ENCODE peak calls at places on chromosome 10, in six cellular contexts. One of them, this sample, is unnamed. For H3K4me1, the result is how much of the 10 kb centered on the place peaks cover.

GRCh38 chr10:123538401-123539320 is 127.5 kb upstream of the GPR26 start:
- DNase-seq in heart left ventricle: no peak
- DNase-seq in endodermal cell: peak
- DNase-seq in mucosa of descending colon: no peak
- DNase-seq in hepatocyte: no peak
- DNase-seq in NT2/D1: no peak
- DNase-seq in this sample: no peak

GRCh38 chr10:97425964-97426775 is at the start of gene PGAM1:
- DNase-seq in heart left ventricle: peak
- DNase-seq in endodermal cell: peak
- DNase-seq in mucosa of descending colon: peak
- DNase-seq in hepatocyte: peak
- DNase-seq in NT2/D1: peak
- DNase-seq in this sample: peak

GRCh38 chr10:110918269-110918632 is 729 bp downstream of the BBIP1 start:
- DNase-seq in heart left ventricle: no peak
- DNase-seq in endodermal cell: peak
- DNase-seq in mucosa of descending colon: no peak
- DNase-seq in hepatocyte: peak
- DNase-seq in NT2/D1: peak
- DNase-seq in this sample: no peak

GRCh38 chr10:124223711-124224085 is 130.3 kb upstream of the CHST15 start:
- DNase-seq in heart left ventricle: no peak
- DNase-seq in endodermal cell: peak
- DNase-seq in mucosa of descending colon: no peak
- DNase-seq in hepatocyte: no peak
- DNase-seq in NT2/D1: no peak
- DNase-seq in this sample: no peak

GRCh38 chr10:79475119-79475653 is 29.8 kb upstream of the ZCCHC24 start:
- DNase-seq in heart left ventricle: no peak
- DNase-seq in endodermal cell: no peak
- DNase-seq in mucosa of descending colon: no peak
- DNase-seq in hepatocyte: no peak
- DNase-seq in NT2/D1: no peak
- DNase-seq in this sample: no peak

GRCh38 chr10:6128591-6129383 is 40.0 kb downstream of the RBM17 start:
- DNase-seq in heart left ventricle: no peak
- DNase-seq in endodermal cell: peak
- DNase-seq in mucosa of descending colon: no peak
- DNase-seq in hepatocyte: peak
- DNase-seq in NT2/D1: no peak
- DNase-seq in this sample: no peak

GRCh38 chr10:6033954-6034353 is 28.2 kb downstream of the IL2RA start:
- DNase-seq in heart left ventricle: no peak
- DNase-seq in endodermal cell: peak
- DNase-seq in mucosa of descending colon: no peak
- DNase-seq in hepatocyte: no peak
- DNase-seq in NT2/D1: no peak
- DNase-seq in this sample: no peak

GRCh38 chr10:100847440-100847839 is 65.3 kb upstream of the SLF2 start:
- DNase-seq in heart left ventricle: no peak
- DNase-seq in endodermal cell: no peak
- DNase-seq in mucosa of descending colon: no peak
- DNase-seq in hepatocyte: no peak
- DNase-seq in NT2/D1: no peak
- DNase-seq in this sample: no peak

DNA sequence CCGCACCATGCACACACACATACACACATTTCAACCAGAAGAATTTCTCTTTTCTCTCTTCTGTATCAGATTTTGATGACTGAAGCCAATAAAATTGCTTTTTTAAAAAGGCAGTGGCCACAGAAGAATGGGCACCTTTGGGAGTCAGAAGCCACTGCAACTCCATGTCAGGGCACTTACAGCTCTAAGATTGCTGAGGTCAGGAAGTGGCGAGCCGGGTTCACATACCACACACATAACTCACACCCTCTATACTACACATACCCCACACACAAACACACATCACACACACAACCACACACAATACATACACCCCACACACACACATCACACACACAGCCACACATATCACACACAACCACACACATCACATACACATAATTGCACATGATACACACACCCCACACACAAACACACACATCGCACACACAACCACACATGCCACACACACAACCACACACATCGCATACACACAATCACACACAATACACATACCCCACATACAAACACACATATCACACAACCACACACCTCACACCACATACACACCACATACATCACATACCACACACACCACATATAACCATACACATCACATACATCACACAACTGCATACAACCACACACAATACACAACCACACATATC is 31.2 kb downstream of the GPRIN2 start:
- DNase-seq in heart left ventricle: no peak
- DNase-seq in endodermal cell: peak
- DNase-seq in mucosa of descending colon: no peak
- DNase-seq in hepatocyte: no peak
- DNase-seq in NT2/D1: no peak
- DNase-seq in this sample: peak
- H3K4me1 ChIP-seq in heart left ventricle: under half
- H3K4me1 ChIP-seq in endodermal cell: under half
- H3K4me1 ChIP-seq in mucosa of descending colon: under half
- H3K4me1 ChIP-seq in hepatocyte: under half
- H3K4me1 ChIP-seq in NT2/D1: under half
- H3K4me1 ChIP-seq in this sample: under half

GRCh38 chr10:59891349-59891748 is 15.0 kb downstream of the CCDC6 start:
- DNase-seq in heart left ventricle: no peak
- DNase-seq in endodermal cell: no peak
- DNase-seq in mucosa of descending colon: no peak
- DNase-seq in hepatocyte: no peak
- DNase-seq in NT2/D1: no peak
- DNase-seq in this sample: no peak
- H3K4me1 ChIP-seq in heart left ventricle: half or more
- H3K4me1 ChIP-seq in endodermal cell: under half
- H3K4me1 ChIP-seq in mucosa of descending colon: under half
- H3K4me1 ChIP-seq in hepatocyte: under half
- H3K4me1 ChIP-seq in NT2/D1: under half
- H3K4me1 ChIP-seq in this sample: half or more

GRCh38 chr10:88108115-88108610 is 244.7 kb downstream of the PTEN start:
- DNase-seq in heart left ventricle: no peak
- DNase-seq in endodermal cell: no peak
- DNase-seq in mucosa of descending colon: no peak
- DNase-seq in hepatocyte: no peak
- DNase-seq in NT2/D1: no peak
- DNase-seq in this sample: no peak
- H3K4me1 ChIP-seq in heart left ventricle: under half
- H3K4me1 ChIP-seq in endodermal cell: under half
- H3K4me1 ChIP-seq in mucosa of descending colon: under half
- H3K4me1 ChIP-seq in hepatocyte: under half
- H3K4me1 ChIP-seq in NT2/D1: under half
- H3K4me1 ChIP-seq in this sample: under half

GRCh38 chr10:132438091-132439024 is 41.4 kb downstream of the PWWP2B start:
- DNase-seq in heart left ventricle: peak
- DNase-seq in endodermal cell: no peak
- DNase-seq in mucosa of descending colon: peak
- DNase-seq in hepatocyte: no peak
- DNase-seq in NT2/D1: no peak
- DNase-seq in this sample: peak

GRCh38 chr10:132440791-132441565 is 44.0 kb downstream of the PWWP2B start:
- DNase-seq in heart left ventricle: no peak
- DNase-seq in endodermal cell: no peak
- DNase-seq in mucosa of descending colon: peak
- DNase-seq in hepatocyte: no peak
- DNase-seq in NT2/D1: no peak
- DNase-seq in this sample: peak

GRCh38 chr10:132439025-132439388 is 42.0 kb downstream of the PWWP2B start:
- DNase-seq in heart left ventricle: peak
- DNase-seq in endodermal cell: no peak
- DNase-seq in mucosa of descending colon: peak
- DNase-seq in hepatocyte: no peak
- DNase-seq in NT2/D1: no peak
- DNase-seq in this sample: peak

GRCh38 chr10:132437511-132437910 is 40.5 kb downstream of the PWWP2B start:
- DNase-seq in heart left ventricle: peak
- DNase-seq in endodermal cell: no peak
- DNase-seq in mucosa of descending colon: peak
- DNase-seq in hepatocyte: no peak
- DNase-seq in NT2/D1: no peak
- DNase-seq in this sample: peak

GRCh38 chr10:132439424-132440163 is 42.6 kb downstream of the PWWP2B start:
- DNase-seq in heart left ventricle: peak
- DNase-seq in endodermal cell: no peak
- DNase-seq in mucosa of descending colon: peak
- DNase-seq in hepatocyte: no peak
- DNase-seq in NT2/D1: no peak
- DNase-seq in this sample: peak
- H3K4me1 ChIP-seq in heart left ventricle: under half
- H3K4me1 ChIP-seq in endodermal cell: under half
- H3K4me1 ChIP-seq in mucosa of descending colon: under half
- H3K4me1 ChIP-seq in hepatocyte: under half
- H3K4me1 ChIP-seq in NT2/D1: under half
- H3K4me1 ChIP-seq in this sample: under half

DNA sequence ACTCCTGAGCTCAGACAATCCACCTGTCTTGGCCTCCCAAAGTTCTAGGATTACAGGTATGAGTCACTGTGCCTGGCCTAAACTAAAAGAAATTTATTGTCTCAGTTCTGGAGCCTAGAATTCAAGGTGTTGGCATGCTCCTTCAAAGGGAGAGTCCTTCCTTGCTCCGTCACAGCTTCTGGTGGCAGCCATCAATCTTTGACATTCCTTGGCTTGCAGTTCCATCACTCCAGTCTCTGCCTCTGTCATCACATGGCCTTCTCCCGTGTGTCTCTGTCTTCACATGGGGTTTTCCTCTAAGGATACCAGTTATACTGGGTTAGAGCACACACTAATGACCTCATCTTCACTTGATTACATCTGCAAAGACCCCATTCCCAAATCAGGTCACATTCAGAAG is 55.4 kb downstream of the DNAJC12 start:
- DNase-seq in heart left ventricle: no peak
- DNase-seq in endodermal cell: no peak
- DNase-seq in mucosa of descending colon: no peak
- DNase-seq in hepatocyte: no peak
- DNase-seq in NT2/D1: no peak
- DNase-seq in this sample: no peak
- H3K4me1 ChIP-seq in heart left ventricle: under half
- H3K4me1 ChIP-seq in endodermal cell: under half
- H3K4me1 ChIP-seq in mucosa of descending colon: under half
- H3K4me1 ChIP-seq in hepatocyte: under half
- H3K4me1 ChIP-seq in NT2/D1: under half
- H3K4me1 ChIP-seq in this sample: under half